ENCODE peak calls at places on chromosomes 2 and 18, in seven cellular contexts. One of them, this sample, is unnamed.

GRCh38 chr2:105287692-105288091 is 41.8 kb downstream of the TGFBRAP1 start:
- DNase-seq in cardiac muscle cell: peak; percentile 64
- DNase-seq in fibroblast of pulmonary artery: peak; percentile 59
- DNase-seq in pancreas: no peak
- DNase-seq in heart left ventricle: no peak
- DNase-seq in HFF-Myc: peak; percentile 4
- DNase-seq in fibroblast of mammary gland: peak; percentile 58
- DNase-seq in this sample: peak; percentile 18

GRCh38 chr18:77765468-77765867 is 515.8 kb downstream of the GALR1 start:
- DNase-seq in cardiac muscle cell: peak; percentile 63
- DNase-seq in fibroblast of pulmonary artery: no peak
- DNase-seq in pancreas: no peak
- DNase-seq in heart left ventricle: no peak
- DNase-seq in HFF-Myc: no peak
- DNase-seq in fibroblast of mammary gland: peak; percentile 6
- DNase-seq in this sample: no peak

GRCh38 chr2:118386636-118387302 is 298.5 kb downstream of the INSIG2 start:
- DNase-seq in cardiac muscle cell: no peak
- DNase-seq in fibroblast of pulmonary artery: peak; percentile 11
- DNase-seq in pancreas: no peak
- DNase-seq in heart left ventricle: no peak
- DNase-seq in HFF-Myc: peak; percentile 78
- DNase-seq in fibroblast of mammary gland: peak; percentile 99
- DNase-seq in this sample: peak; percentile 89

GRCh38 chr2:113390133-113390849 is 47.2 kb upstream of the ZNG1B start:
- DNase-seq in cardiac muscle cell: peak; percentile 51
- DNase-seq in fibroblast of pulmonary artery: peak; percentile 85
- DNase-seq in pancreas: peak; percentile 45
- DNase-seq in heart left ventricle: no peak
- DNase-seq in HFF-Myc: peak; percentile 46
- DNase-seq in fibroblast of mammary gland: peak; percentile 78
- DNase-seq in this sample: peak; percentile 84

GRCh38 chr2:31526946-31527345 is 53.8 kb downstream of the SRD5A2 start:
- DNase-seq in cardiac muscle cell: no peak
- DNase-seq in fibroblast of pulmonary artery: no peak
- DNase-seq in pancreas: no peak
- DNase-seq in heart left ventricle: no peak
- DNase-seq in HFF-Myc: no peak
- DNase-seq in fibroblast of mammary gland: peak; percentile 18
- DNase-seq in this sample: peak; percentile 72

GRCh38 chr2:43737097-43737854 is 36.6 kb upstream of the DYNC2LI1 start:
- DNase-seq in cardiac muscle cell: no peak
- DNase-seq in fibroblast of pulmonary artery: peak; percentile 84
- DNase-seq in pancreas: no peak
- DNase-seq in heart left ventricle: no peak
- DNase-seq in HFF-Myc: no peak
- DNase-seq in fibroblast of mammary gland: peak; percentile 89
- DNase-seq in this sample: peak; percentile 67

GRCh38 chr2:217277646-217278048 is 417.8 kb upstream of the TNP1 start:
- DNase-seq in cardiac muscle cell: no peak
- DNase-seq in fibroblast of pulmonary artery: peak; percentile 96
- DNase-seq in pancreas: no peak
- DNase-seq in heart left ventricle: peak; percentile 75
- DNase-seq in HFF-Myc: peak; percentile 81
- DNase-seq in fibroblast of mammary gland: peak; percentile 98
- DNase-seq in this sample: peak; percentile 88

GRCh38 chr2:197310271-197310939 is at the start of gene ANKRD44:
- DNase-seq in cardiac muscle cell: peak; percentile 90
- DNase-seq in fibroblast of pulmonary artery: peak; percentile 82
- DNase-seq in pancreas: peak; percentile 91
- DNase-seq in heart left ventricle: peak; percentile 94
- DNase-seq in HFF-Myc: peak; percentile 19
- DNase-seq in fibroblast of mammary gland: peak; percentile 64
- DNase-seq in this sample: peak; percentile 94

GRCh38 chr2:47897191-47897955 is 8.9 kb downstream of the FBXO11 start:
- DNase-seq in cardiac muscle cell: no peak
- DNase-seq in fibroblast of pulmonary artery: no peak
- DNase-seq in pancreas: no peak
- DNase-seq in heart left ventricle: no peak
- DNase-seq in HFF-Myc: no peak
- DNase-seq in fibroblast of mammary gland: no peak
- DNase-seq in this sample: no peak

GRCh38 chr2:233031556-233032500 is 644 bp upstream of the NEU2 start:
- DNase-seq in cardiac muscle cell: no peak
- DNase-seq in fibroblast of pulmonary artery: no peak
- DNase-seq in pancreas: no peak
- DNase-seq in heart left ventricle: no peak
- DNase-seq in HFF-Myc: no peak
- DNase-seq in fibroblast of mammary gland: no peak
- DNase-seq in this sample: no peak
- TF ChIP-seq CTCF in cardiac muscle cell: no peak
- TF ChIP-seq CTCF in fibroblast of pulmonary artery: no peak
- TF ChIP-seq CTCF in pancreas: no peak
- TF ChIP-seq CTCF in heart left ventricle: no peak
- TF ChIP-seq CTCF in HFF-Myc: no peak
- TF ChIP-seq CTCF in fibroblast of mammary gland: no peak
- TF ChIP-seq CTCF in this sample: no peak

GRCh38 chr2:37350034-37350433 is 5.6 kb downstream of the QPCT start:
- DNase-seq in cardiac muscle cell: no peak
- DNase-seq in fibroblast of pulmonary artery: no peak
- DNase-seq in pancreas: peak; percentile 9
- DNase-seq in heart left ventricle: no peak
- DNase-seq in HFF-Myc: no peak
- DNase-seq in fibroblast of mammary gland: peak; percentile 55
- DNase-seq in this sample: no peak
- H3K4me3 ChIP-seq in cardiac muscle cell: no peak overlapping the region
- H3K4me3 ChIP-seq in fibroblast of pulmonary artery: no peak overlapping the region
- H3K4me3 ChIP-seq in pancreas: no peak overlapping the region
- H3K4me3 ChIP-seq in heart left ventricle: no peak overlapping the region
- H3K4me3 ChIP-seq in HFF-Myc: no peak overlapping the region
- H3K4me3 ChIP-seq in fibroblast of mammary gland: no peak overlapping the region
- H3K4me3 ChIP-seq in this sample: no peak overlapping the region

GRCh38 chr2:81263989-81264388 is 959.4 kb upstream of the LRRTM1 start:
- DNase-seq in cardiac muscle cell: no peak
- DNase-seq in fibroblast of pulmonary artery: no peak
- DNase-seq in pancreas: no peak
- DNase-seq in heart left ventricle: no peak
- DNase-seq in HFF-Myc: no peak
- DNase-seq in fibroblast of mammary gland: no peak
- DNase-seq in this sample: no peak

GRCh38 chr2:81260320-81260719 is 955.8 kb upstream of the LRRTM1 start:
- DNase-seq in cardiac muscle cell: no peak
- DNase-seq in fibroblast of pulmonary artery: no peak
- DNase-seq in pancreas: no peak
- DNase-seq in heart left ventricle: no peak
- DNase-seq in HFF-Myc: no peak
- DNase-seq in fibroblast of mammary gland: no peak
- DNase-seq in this sample: no peak

DNA sequence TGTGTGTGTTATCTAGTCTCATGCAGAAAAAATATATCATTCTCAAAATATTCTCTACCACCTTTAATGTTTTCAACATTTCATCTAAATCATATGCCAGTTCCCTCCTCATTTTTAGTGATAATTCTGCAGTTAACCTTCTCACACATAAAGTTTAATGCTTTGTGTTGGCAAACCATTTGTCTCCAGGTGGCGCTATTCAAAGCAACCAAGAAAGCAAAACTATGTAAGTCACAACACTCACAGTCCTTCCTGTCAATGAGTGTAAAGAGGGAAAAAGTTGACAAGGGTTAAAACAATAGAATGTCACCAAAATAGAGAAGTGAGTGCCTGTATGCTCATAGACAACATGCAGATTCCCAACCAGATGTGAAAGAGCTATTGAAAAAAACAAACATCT is 961.6 kb upstream of the LRRTM1 start:
- DNase-seq in cardiac muscle cell: peak; percentile 45
- DNase-seq in fibroblast of pulmonary artery: peak; percentile 1
- DNase-seq in pancreas: no peak
- DNase-seq in heart left ventricle: no peak
- DNase-seq in HFF-Myc: no peak
- DNase-seq in fibroblast of mammary gland: no peak
- DNase-seq in this sample: no peak
- TF ChIP-seq CTCF in cardiac muscle cell: peak; percentile 3
- TF ChIP-seq CTCF in fibroblast of pulmonary artery: no peak
- TF ChIP-seq CTCF in pancreas: no peak
- TF ChIP-seq CTCF in heart left ventricle: no peak
- TF ChIP-seq CTCF in HFF-Myc: no peak
- TF ChIP-seq CTCF in fibroblast of mammary gland: no peak
- TF ChIP-seq CTCF in this sample: no peak

DNA sequence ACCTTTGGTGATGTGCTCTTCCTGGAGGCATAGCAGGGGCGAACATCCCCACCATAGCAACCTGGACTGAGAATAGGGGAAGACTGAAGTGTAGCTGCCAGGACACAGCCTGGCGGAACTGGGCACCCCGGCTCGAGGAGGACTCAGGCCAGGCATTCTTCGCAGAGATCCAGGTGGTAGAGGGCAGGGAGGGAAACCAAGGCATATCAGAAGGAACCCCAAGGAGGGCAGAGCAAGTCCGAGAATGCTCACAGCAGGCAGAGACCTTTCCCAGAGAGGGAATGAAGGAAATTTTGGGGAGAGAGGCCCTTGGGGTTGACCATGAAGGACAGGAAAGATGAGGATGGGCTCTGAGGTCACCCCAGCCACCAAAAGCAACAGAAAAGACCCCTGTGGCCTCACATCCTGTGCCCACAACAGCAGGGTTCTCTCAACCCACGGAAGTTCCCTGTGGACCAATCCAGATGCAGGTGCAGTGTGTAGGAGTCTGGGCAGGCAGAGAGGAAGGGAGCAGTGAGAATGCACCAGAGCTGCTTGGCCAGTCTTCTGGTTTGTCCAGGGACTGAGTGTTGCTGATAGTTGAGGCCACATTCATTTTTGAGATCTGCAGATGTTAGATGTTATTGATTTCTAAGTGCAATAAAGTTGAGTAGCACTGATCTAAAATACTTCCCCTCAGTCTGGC is 136.9 kb downstream of the PXDN start:
- DNase-seq in cardiac muscle cell: no peak
- DNase-seq in fibroblast of pulmonary artery: no peak
- DNase-seq in pancreas: no peak
- DNase-seq in heart left ventricle: no peak
- DNase-seq in HFF-Myc: no peak
- DNase-seq in fibroblast of mammary gland: no peak
- DNase-seq in this sample: no peak
- H3K4me3 ChIP-seq in cardiac muscle cell: no peak overlapping the region
- H3K4me3 ChIP-seq in fibroblast of pulmonary artery: no peak overlapping the region
- H3K4me3 ChIP-seq in pancreas: no peak overlapping the region
- H3K4me3 ChIP-seq in heart left ventricle: no peak overlapping the region
- H3K4me3 ChIP-seq in HFF-Myc: no peak overlapping the region
- H3K4me3 ChIP-seq in fibroblast of mammary gland: no peak overlapping the region
- H3K4me3 ChIP-seq in this sample: no peak overlapping the region

DNA sequence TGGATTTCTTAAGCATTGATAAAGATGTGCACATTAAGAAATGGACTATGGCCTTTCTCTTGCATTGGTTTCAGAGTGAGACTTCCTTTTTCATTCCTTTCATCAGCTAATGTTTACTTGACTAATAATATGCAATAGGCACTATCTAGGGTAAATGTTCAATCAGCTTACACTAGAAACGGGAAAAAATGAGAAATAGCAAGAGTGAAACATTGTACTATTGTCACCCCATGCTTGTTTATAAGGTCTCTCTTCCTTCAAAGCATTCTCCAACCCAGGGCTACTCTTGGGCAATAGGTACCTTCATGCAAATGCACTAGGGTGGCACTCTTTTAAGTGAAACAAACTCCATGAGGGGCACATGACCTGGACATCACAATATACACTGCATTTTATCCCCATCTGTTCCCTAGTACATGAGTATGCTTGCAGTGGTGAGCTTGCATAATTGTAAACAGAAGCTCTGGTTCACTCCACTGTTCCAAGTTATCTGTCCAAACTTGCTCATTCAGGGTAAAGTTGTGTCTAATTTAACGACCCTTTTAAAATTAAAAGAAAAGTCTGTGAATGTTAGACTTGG is 402.3 kb downstream of the ERBB4 start:
- DNase-seq in cardiac muscle cell: no peak
- DNase-seq in fibroblast of pulmonary artery: no peak
- DNase-seq in pancreas: no peak
- DNase-seq in heart left ventricle: no peak
- DNase-seq in HFF-Myc: no peak
- DNase-seq in fibroblast of mammary gland: no peak
- DNase-seq in this sample: peak; percentile 3
- TF ChIP-seq CTCF in cardiac muscle cell: no peak
- TF ChIP-seq CTCF in fibroblast of pulmonary artery: no peak
- TF ChIP-seq CTCF in pancreas: no peak
- TF ChIP-seq CTCF in heart left ventricle: no peak
- TF ChIP-seq CTCF in HFF-Myc: no peak
- TF ChIP-seq CTCF in fibroblast of mammary gland: no peak
- TF ChIP-seq CTCF in this sample: no peak

GRCh38 chr2:232316382-232317190 is 62.0 kb upstream of the ALPP start:
- DNase-seq in cardiac muscle cell: peak; percentile 20
- DNase-seq in fibroblast of pulmonary artery: no peak
- DNase-seq in pancreas: no peak
- DNase-seq in heart left ventricle: no peak
- DNase-seq in HFF-Myc: no peak
- DNase-seq in fibroblast of mammary gland: no peak
- DNase-seq in this sample: no peak

GRCh38 chr2:232319117-232320037 is 59.2 kb upstream of the ALPP start:
- DNase-seq in cardiac muscle cell: no peak
- DNase-seq in fibroblast of pulmonary artery: no peak
- DNase-seq in pancreas: no peak
- DNase-seq in heart left ventricle: no peak
- DNase-seq in HFF-Myc: no peak
- DNase-seq in fibroblast of mammary gland: no peak
- DNase-seq in this sample: no peak

GRCh38 chr2:232315923-232316299 is 62.6 kb upstream of the ALPP start:
- DNase-seq in cardiac muscle cell: no peak
- DNase-seq in fibroblast of pulmonary artery: no peak
- DNase-seq in pancreas: no peak
- DNase-seq in heart left ventricle: no peak
- DNase-seq in HFF-Myc: no peak
- DNase-seq in fibroblast of mammary gland: no peak
- DNase-seq in this sample: no peak

GRCh38 chr2:232318175-232318855 is 60.2 kb upstream of the ALPP start:
- DNase-seq in cardiac muscle cell: no peak
- DNase-seq in fibroblast of pulmonary artery: no peak
- DNase-seq in pancreas: no peak
- DNase-seq in heart left ventricle: no peak
- DNase-seq in HFF-Myc: no peak
- DNase-seq in fibroblast of mammary gland: no peak
- DNase-seq in this sample: no peak

GRCh38 chr2:232315049-232315922 is 63.3 kb upstream of the ALPP start:
- DNase-seq in cardiac muscle cell: no peak
- DNase-seq in fibroblast of pulmonary artery: peak; percentile 73
- DNase-seq in pancreas: no peak
- DNase-seq in heart left ventricle: peak; percentile 68
- DNase-seq in HFF-Myc: peak; percentile 39
- DNase-seq in fibroblast of mammary gland: peak; percentile 58
- DNase-seq in this sample: peak; percentile 93
- H3K4me3 ChIP-seq in cardiac muscle cell: no peak overlapping the region
- H3K4me3 ChIP-seq in fibroblast of pulmonary artery: no peak overlapping the region
- H3K4me3 ChIP-seq in pancreas: no peak overlapping the region
- H3K4me3 ChIP-seq in heart left ventricle: no peak overlapping the region
- H3K4me3 ChIP-seq in HFF-Myc: no peak overlapping the region
- H3K4me3 ChIP-seq in fibroblast of mammary gland: no peak overlapping the region
- H3K4me3 ChIP-seq in this sample: no peak overlapping the region